ENCODE peak calls at places on chromosome 9, in ten cellular contexts. R is T-helper 1 cell; N is fibroblast of pulmonary artery; J is left ventricle myocardium inferior; B is GM12865; F is stimulated activated CD4-positive, alpha-beta T cell treated with anti-CD3 and anti-CD28 coated beads, Interleukin-1b, Interleukin-23, amount 100 ng/mL, for 1 hour; L is NCI-H1105; G is NB4; Q is iris pigment epithelial cell; H is Right ventricle myocardium inferior. M is an unnamed sample.

GRCh38 chr9:97954550-97954989 is 16.6 kb upstream of the HEMGN start:
- DNase-seq in B (peak; percentile 76), L (peak; percentile 53), F (peak; percentile 12), G (peak; percentile 57), J (no peak), Q (peak; percentile 18), H (no peak), R (peak; percentile 16), N (peak; percentile 26), M (no peak)

GRCh38 chr9:128551652-128552152 is 685 bp upstream of the SPTAN1 start:
- DNase-seq in B (no peak), Q (peak; percentile 33), N (no peak), F (no peak), J (no peak), L (no peak), R (no peak), G (no peak), H (no peak), M (no peak)

GRCh38 chr9:134725605-134725940 is 84.0 kb downstream of the COL5A1 start:
- DNase-seq in Q (no peak), H (no peak), R (no peak), B (no peak), L (no peak), G (peak; percentile 53), J (no peak), N (no peak), F (no peak), M (no peak)

GRCh38 chr9:124010303-124010664 is 1.3 kb upstream of the LHX2 start:
- DNase-seq in H (no peak), R (no peak), N (no peak), Q (no peak), F (no peak), L (no peak), J (no peak), G (no peak), B (peak; percentile 55), M (no peak)

GRCh38 chr9:129587487-129588262 is 33.2 kb downstream of the C9orf50 start:
- DNase-seq in L (no peak), Q (peak; percentile 87), J (no peak), G (no peak), R (no peak), H (peak; percentile 11), F (no peak), B (no peak), N (no peak), M (no peak)

GRCh38 chr9:20640331-20641187 is 18.3 kb upstream of the MLLT3 start:
- DNase-seq in J (peak; percentile 65), H (peak; percentile 75), F (peak; percentile 39), G (peak; percentile 60), R (peak; percentile 27), L (peak; percentile 70), N (peak; percentile 25), Q (peak; percentile 44), B (peak; percentile 94), M (peak; percentile 63)

GRCh38 chr9:133939386-133939785 is 52.7 kb downstream of the VAV2 start:
- DNase-seq in L (no peak), G (no peak), R (no peak), B (no peak), F (no peak), N (no peak), Q (no peak), J (no peak), H (no peak), M (no peak)

GRCh38 chr9:134503301-134504105 is 138.1 kb upstream of the COL5A1 start:
- DNase-seq in F (no peak), L (no peak), J (peak; percentile 12), B (no peak), G (no peak), H (no peak), N (no peak), R (no peak), Q (no peak), M (no peak)

GRCh38 chr9:34961574-34962480 is 3.7 kb downstream of the PHF24 start:
- DNase-seq in L (no peak), F (no peak), H (no peak), J (no peak), G (peak; percentile 42), Q (peak; percentile 88), B (peak; percentile 20), N (peak; percentile 84), R (no peak), M (no peak)

GRCh38 chr9:121556580-121556979 is 56.9 kb upstream of the GGTA1 start:
- DNase-seq in R (no peak), J (no peak), H (peak; percentile 32), N (peak; percentile 97), B (no peak), G (no peak), L (no peak), Q (peak; percentile 95), F (no peak), M (no peak)

GRCh38 chr9:129309906-129310305 is 131.8 kb upstream of the IER5L start:
- DNase-seq in Q (peak; percentile 22), L (no peak), N (no peak), J (no peak), R (no peak), H (no peak), G (no peak), B (no peak), F (no peak), M (no peak)

GRCh38 chr9:114631166-114631565 is 20.1 kb downstream of the TMEM268 start:
- DNase-seq in F (no peak), N (no peak), G (no peak), H (no peak), J (no peak), B (no peak), Q (no peak), R (no peak), L (no peak), M (no peak)

GRCh38 chr9:17905356-17906203 is 326.7 kb downstream of the SH3GL2 start:
- DNase-seq in L (no peak), N (no peak), Q (no peak), R (no peak), G (no peak), F (no peak), H (no peak), J (no peak), B (no peak), M (no peak)

GRCh38 chr9:114583776-114584175 is 3.8 kb upstream of the ATP6V1G1 start:
- DNase-seq in B (no peak), Q (no peak), R (no peak), N (no peak), F (no peak), J (no peak), L (no peak), H (no peak), G (no peak), M (no peak)

GRCh38 chr9:116594552-116594951 is 92.6 kb upstream of the TRIM32 start:
- DNase-seq in F (no peak), Q (peak; percentile 89), H (no peak), R (no peak), B (no peak), G (no peak), L (no peak), N (peak; percentile 79), J (no peak), M (no peak)

GRCh38 chr9:131630206-131630831 is 85.0 kb downstream of the PRRT1B start:
- DNase-seq in L (no peak), J (no peak), G (no peak), B (peak; percentile 80), F (no peak), H (no peak), N (no peak), R (no peak), Q (no peak), M (no peak)

GRCh38 chr9:4339783-4340335 is 40.0 kb upstream of the GLIS3 start:
- DNase-seq in J (no peak), L (no peak), B (no peak), F (no peak), G (peak; percentile 36), Q (no peak), H (no peak), N (peak; percentile 13), R (no peak), M (no peak)

GRCh38 chr9:97491216-97491999 is 10.1 kb upstream of the TMOD1 start:
- DNase-seq in F (no peak), J (no peak), B (no peak), G (no peak), H (no peak), R (no peak), Q (no peak), L (no peak), N (no peak), M (no peak)

GRCh38 chr9:18658764-18659705 is 185.1 kb downstream of the ADAMTSL1 start:
- DNase-seq in L (no peak), F (no peak), J (no peak), Q (peak; percentile 79), H (no peak), R (no peak), N (peak; percentile 80), B (no peak), G (no peak), M (no peak)

GRCh38 chr9:6549106-6549505 is 96.4 kb downstream of the GLDC start:
- DNase-seq in H (no peak), Q (no peak), B (no peak), L (peak; percentile 87), F (no peak), G (no peak), J (no peak), N (no peak), R (no peak), M (no peak)

GRCh38 chr9:97993000-97993399 is 9.9 kb downstream of the ANP32B start:
- DNase-seq in Q (no peak), H (no peak), N (no peak), B (peak; percentile 38), L (no peak), F (no peak), G (peak; percentile 40), J (no peak), R (no peak), M (no peak)

GRCh38 chr9:73269430-73270101 is 117.9 kb downstream of the ANXA1 start:
- DNase-seq in B (peak; percentile 31), L (no peak), Q (peak; percentile 66), N (peak; percentile 42), G (peak; percentile 9), R (no peak), F (no peak), H (no peak), J (no peak), M (no peak)

GRCh38 chr9:81829201-81829882 is 98.9 kb upstream of the SPATA31D4 start:
- DNase-seq in J (no peak), H (no peak), L (no peak), N (no peak), G (no peak), B (no peak), Q (peak; percentile 45), F (no peak), R (no peak), M (no peak)

GRCh38 chr9:77978086-77978781 is 53.4 kb downstream of the GNAQ start:
- DNase-seq in L (no peak), H (no peak), R (no peak), Q (no peak), F (no peak), B (no peak), J (no peak), N (no peak), G (peak; percentile 71), M (peak; percentile 66)

GRCh38 chr9:108551030-108551964 is 304.5 kb downstream of the ACTL7B start:
- DNase-seq in R (no peak), L (no peak), Q (peak; percentile 96), B (no peak), F (no peak), G (peak; percentile 11), J (no peak), N (peak; percentile 74), H (no peak), M (no peak)

GRCh38 chr9:95508968-95509850 is 7.6 kb downstream of the PTCH1 start:
- DNase-seq in L (peak; percentile 89), R (no peak), G (peak; percentile 78), F (no peak), B (peak; percentile 83), N (peak; percentile 93), J (peak; percentile 84), Q (peak; percentile 93), H (peak; percentile 90), M (peak; percentile 56)

GRCh38 chr9:76638001-76638400 is 126.2 kb upstream of the PCA3 start:
- DNase-seq in F (no peak), B (no peak), H (no peak), Q (peak; percentile 26), J (no peak), R (no peak), L (no peak), G (no peak), N (no peak), M (no peak)

GRCh38 chr9:120477534-120478001 is 102.4 kb downstream of the CDK5RAP2 start:
- DNase-seq in H (peak; percentile 65), N (peak; percentile 95), R (no peak), L (no peak), B (peak; percentile 9), G (peak; percentile 49), F (no peak), J (peak; percentile 53), Q (peak; percentile 96), M (no peak)

M was measured in T-helper 2 cell.